ENCODE peak calls at places on chromosomes 7 and 10, in four cellular contexts. T is HepG2, P is GM12878, S is K562. Q is an unnamed sample.

GRCh38 chr10:110648743-110649651 is 4.9 kb downstream of the RBM20 start:
- DNase-seq in S (no peak), T (no peak), P (no peak), Q (no peak)

GRCh38 chr10:99913831-99914235 is 95.9 kb downstream of the DNMBP start:
- DNase-seq in S (no peak), P (no peak), T (no peak), Q (peak; percentile 88)

GRCh38 chr7:11492307-11492706 is 339.7 kb downstream of the THSD7A start:
- DNase-seq in P (no peak), T (no peak), S (no peak), Q (no peak)

GRCh38 chr10:104267721-104268690 is 978 bp upstream of the GSTO2 start:
- DNase-seq in P (no peak), T (no peak), S (no peak), Q (no peak)

GRCh38 chr7:83947260-83947659 is 247.3 kb downstream of the SEMA3A start:
- DNase-seq in S (peak; percentile 7), P (no peak), T (peak; percentile 5), Q (peak; percentile 54)

GRCh38 chr7:101720324-101720723 is 91.2 kb upstream of the MYL10 start:
- DNase-seq in T (no peak), S (no peak), P (no peak), Q (no peak)

GRCh38 chr7:149846021-149846420 is 7.8 kb downstream of the ZNF862 start:
- DNase-seq in P (no peak), T (no peak), S (no peak), Q (peak; percentile 6)

GRCh38 chr7:11540271-11540761 is 291.7 kb downstream of the THSD7A start:
- DNase-seq in S (no peak), P (no peak), T (no peak), Q (no peak)

GRCh38 chr10:6401562-6402348 is 178.3 kb downstream of the PRKCQ start:
- DNase-seq in S (peak; percentile 86), T (peak; percentile 83), P (peak; percentile 37), Q (peak; percentile 74)

GRCh38 chr7:214410-215212 is 22.2 kb downstream of the FAM20C start:
- DNase-seq in S (no peak), T (no peak), P (no peak), Q (no peak)

GRCh38 chr7:108459922-108460551 is 3.8 kb upstream of the NRCAM start:
- DNase-seq in S (peak; percentile 60), T (peak; percentile 38), P (no peak), Q (no peak)

GRCh38 chr7:36011588-36011965 is 141.5 kb upstream of the EEPD1 start:
- DNase-seq in P (no peak), S (no peak), T (no peak), Q (peak; percentile 22)

GRCh38 chr7:11469028-11469718 is 362.8 kb downstream of the THSD7A start:
- DNase-seq in P (no peak), S (no peak), T (no peak), Q (no peak)

GRCh38 chr7:16063691-16064090 is 357.6 kb downstream of the CRPPA start:
- DNase-seq in S (no peak), P (no peak), T (no peak), Q (no peak)

GRCh38 chr7:6256709-6257535 is 15.5 kb downstream of the CYTH3 start:
- DNase-seq in S (no peak), P (peak; percentile 89), T (peak; percentile 36), Q (no peak)

GRCh38 chr10:104450954-104451353 is 97.3 kb downstream of the CFAP58 start:
- DNase-seq in P (no peak), T (no peak), S (no peak), Q (no peak)

GRCh38 chr10:27741173-27742091 is 4.2 kb downstream of the MKX start:
- DNase-seq in P (no peak), S (no peak), T (no peak), Q (peak; percentile 38)

GRCh38 chr7:77799078-77799964 is 748 bp downstream of the PHTF2 start:
- DNase-seq in P (no peak), S (peak; percentile 75), T (no peak), Q (peak; percentile 50)

DNA sequence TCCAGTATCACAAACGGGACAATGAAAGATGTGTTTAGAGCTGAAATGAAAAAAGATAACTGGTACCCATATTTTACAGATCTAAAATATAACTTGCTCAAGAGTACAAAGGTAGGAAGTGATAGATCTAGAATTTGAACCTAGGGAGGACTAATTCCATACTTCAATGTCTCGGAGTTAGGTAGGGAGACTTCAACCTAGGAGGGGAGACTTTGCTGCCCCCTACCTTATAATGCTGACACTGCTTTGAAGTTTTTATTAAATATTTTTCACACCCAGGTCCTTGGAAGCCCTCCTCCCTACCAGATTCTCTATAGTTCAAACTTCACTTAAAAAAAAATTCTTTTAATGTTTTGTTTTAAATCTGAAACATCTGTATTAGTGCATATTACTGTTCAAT is 58.0 kb downstream of the MICU1 start:
- DNase-seq in P (no peak), S (peak; percentile 54), T (peak; percentile 11), Q (no peak)
- TF ChIP-seq NR2C2 in P (no peak), S (no peak), T (no peak), Q (no peak)

GRCh38 chr7:39666562-39666961 is 43.2 kb downstream of the RALA start:
- DNase-seq in S (no peak), T (no peak), P (no peak), Q (no peak)
- TF ChIP-seq TCF7 in S (no peak), T (no peak), P (no peak), Q (no peak)

GRCh38 chr7:150974468-150975391 is 3.4 kb downstream of the KCNH2 start:
- DNase-seq in T (no peak), P (no peak), S (peak; percentile 89), Q (peak; percentile 62)
- TF ChIP-seq ATF2 in T (no peak), P (no peak), S (no peak), Q (no peak)

DNA sequence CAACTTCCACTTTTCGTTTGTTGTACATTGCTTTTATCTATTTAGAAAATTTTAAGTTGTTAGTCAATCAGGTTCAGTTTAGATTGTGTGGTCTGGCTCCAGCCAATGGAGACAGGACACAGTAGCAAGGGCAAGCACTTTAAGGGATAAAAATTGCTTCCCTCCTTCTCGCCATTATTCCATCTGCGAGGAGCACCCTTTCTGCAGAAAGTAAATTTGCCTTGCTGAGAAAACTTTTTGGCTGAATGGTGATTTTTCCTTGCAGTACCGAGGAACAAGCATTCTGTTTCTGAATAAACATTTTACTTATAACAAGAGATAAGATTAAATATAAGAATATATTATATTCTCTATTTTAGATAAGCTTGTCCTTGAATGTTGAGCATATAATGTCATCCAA is 34.5 kb downstream of the VIM start:
- DNase-seq in T (no peak), P (no peak), S (no peak), Q (no peak)
- TF ChIP-seq NR2C2 in T (no peak), P (no peak), S (no peak), Q (no peak)

GRCh38 chr7:121449304-121449703 is 53.2 kb upstream of the FAM3C start:
- DNase-seq in S (no peak), P (no peak), T (no peak), Q (no peak)
- TF ChIP-seq TCF7 in S (no peak), P (no peak), T (no peak), Q (no peak)

DNA sequence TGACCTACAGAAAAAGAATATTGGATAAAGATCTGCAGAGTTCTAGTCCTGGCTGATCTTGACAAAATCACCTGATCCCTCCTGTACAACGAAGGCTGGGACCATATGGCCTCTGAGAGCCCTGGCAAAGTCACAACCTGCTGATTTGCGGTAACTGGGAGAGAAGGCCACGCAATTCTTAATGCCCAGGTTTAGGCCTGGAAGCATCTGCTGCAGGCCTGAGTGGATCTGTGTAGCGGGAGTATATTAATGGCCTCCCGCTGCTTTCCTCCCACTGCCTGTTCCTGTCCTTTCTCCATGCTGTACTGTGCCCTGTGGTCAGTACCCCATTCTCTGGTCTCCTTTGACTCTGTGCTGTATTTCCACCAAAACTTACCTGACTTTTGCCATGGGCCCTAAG is 24.2 kb downstream of the AKR1B1 start:
- DNase-seq in T (no peak), S (no peak), P (no peak), Q (no peak)
- TF ChIP-seq ATF2 in T (no peak), S (no peak), P (no peak), Q (no peak)

DNA sequence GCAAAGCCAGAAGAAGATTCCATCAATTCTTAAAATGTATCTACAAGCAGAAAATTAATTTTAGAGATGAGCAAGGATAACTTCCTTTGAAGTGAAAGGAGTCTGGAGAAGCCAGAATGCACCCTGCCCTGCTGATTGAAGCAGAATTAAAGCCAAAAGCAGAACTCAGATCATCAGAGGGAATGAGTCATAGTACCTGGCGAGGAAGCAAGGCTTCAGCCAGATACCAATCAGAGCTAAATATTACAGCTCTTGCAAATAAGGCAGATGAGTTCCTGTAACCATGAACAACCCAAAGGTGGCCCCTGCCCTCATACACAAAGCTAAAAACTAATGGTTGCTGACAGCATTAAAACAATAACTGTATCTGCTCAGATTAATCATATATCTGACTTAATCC is 10.4 kb downstream of the HTR7 start:
- DNase-seq in T (no peak), P (no peak), S (no peak), Q (no peak)
- TF ChIP-seq NR2C2 in T (no peak), P (no peak), S (no peak), Q (no peak)

DNA sequence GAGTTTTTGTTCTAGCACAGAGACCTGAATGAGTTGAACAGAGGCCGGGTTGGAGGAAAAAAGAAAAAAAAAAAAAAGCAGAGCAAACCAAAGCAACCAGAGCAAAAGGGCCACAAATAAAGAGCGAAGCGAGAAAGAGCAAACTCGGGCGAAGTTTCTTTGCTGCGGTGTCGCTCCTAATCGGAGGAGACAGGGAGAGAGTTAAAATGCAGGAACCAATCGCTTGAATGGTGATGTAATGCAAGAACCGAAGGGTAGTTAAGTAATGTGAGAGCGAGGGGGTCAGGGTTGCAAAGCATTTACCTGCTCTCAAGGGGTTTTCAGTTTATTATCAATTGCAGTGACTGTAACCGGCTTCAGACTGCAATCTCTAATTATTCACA is 271.7 kb downstream of the TRIL start:
- DNase-seq in P (no peak), S (peak; percentile 13), T (no peak), Q (peak; percentile 28)
- TF ChIP-seq TCF7 in P (no peak), S (no peak), T (no peak), Q (no peak)

Q was measured in WTC11.